ENCODE peak calls at places on chromosome 16, in four cellular contexts. M is A549, F is GM12878, D is HepG2. V is an unnamed sample.

GRCh38 chr16:50692999-50693781 is at the start of gene NOD2:
- DNase-seq in M (peak), F (no peak), D (no peak), V (peak)

GRCh38 chr16:80084614-80085013 is 456.2 kb upstream of the DYNLRB2 start:
- DNase-seq in M (peak), F (no peak), D (peak), V (no peak)

GRCh38 chr16:86882586-86883280 is 304.4 kb downstream of the FOXL1 start:
- DNase-seq in M (no peak), F (no peak), D (no peak), V (no peak)

GRCh38 chr16:59848314-59848713 is 1114.2 kb upstream of the GOT2 start:
- DNase-seq in M (no peak), F (no peak), D (no peak), V (no peak)

GRCh38 chr16:89613954-89614459 is 565 bp downstream of the DPEP1 start:
- DNase-seq in M (no peak), F (no peak), D (no peak), V (no peak)

GRCh38 chr16:73056383-73056782 is 8.5 kb upstream of the ZFHX3 start:
- DNase-seq in M (no peak), F (no peak), D (no peak), V (no peak)

GRCh38 chr16:73725147-73725546 is 571.5 kb upstream of the PSMD7 start:
- DNase-seq in M (no peak), F (no peak), D (no peak), V (no peak)

GRCh38 chr16:47927330-47927729 is 228.5 kb downstream of the ABCC12 start:
- DNase-seq in M (no peak), F (no peak), D (no peak), V (no peak)

GRCh38 chr16:79066621-79067020 is 533.9 kb downstream of the MAF start:
- DNase-seq in M (no peak), F (no peak), D (no peak), V (no peak)

GRCh38 chr16:13110124-13110796 is 208.9 kb downstream of the SHISA9 start:
- DNase-seq in M (peak), F (no peak), D (peak), V (no peak)

GRCh38 chr16:27109666-27110523 is 43.2 kb downstream of the C16orf82 start:
- DNase-seq in M (peak), F (no peak), D (peak), V (peak)

GRCh38 chr16:62190426-62190825 is 154.2 kb upstream of the CDH8 start:
- DNase-seq in M (no peak), F (no peak), D (peak), V (peak)

GRCh38 chr16:66894948-66895696 is 14.8 kb downstream of the PDP2 start:
- DNase-seq in M (peak), F (no peak), D (peak), V (peak)

GRCh38 chr16:30967795-30968194 is 10.2 kb downstream of the SETD1A start:
- DNase-seq in M (no peak), F (no peak), D (no peak), V (no peak)

GRCh38 chr16:8323153-8323552 is 267.2 kb downstream of the TMEM114 start:
- DNase-seq in M (no peak), F (no peak), D (no peak), V (no peak)

GRCh38 chr16:50711862-50712567 is 18.6 kb downstream of the NOD2 start:
- DNase-seq in M (no peak), F (no peak), D (no peak), V (peak)

GRCh38 chr16:24670623-24671454 is 58.6 kb upstream of the TNRC6A start:
- DNase-seq in M (peak), F (no peak), D (no peak), V (peak)

GRCh38 chr16:68496689-68497088 is 42.4 kb upstream of the ZFP90 start:
- DNase-seq in M (no peak), F (no peak), D (no peak), V (peak)
- TF ChIP-seq PBX3 in M (no peak), F (no peak), D (no peak), V (no peak)

GRCh38 chr16:1993731-1994131 is 4.0 kb downstream of the SYNGR3 start:
- DNase-seq in M (no peak), F (no peak), D (peak), V (no peak)
- TF ChIP-seq PBX3 in M (no peak), F (no peak), D (no peak), V (no peak)

GRCh38 chr16:22313876-22314470 is 16.8 kb downstream of the POLR3E start:
- DNase-seq in M (no peak), F (no peak), D (no peak), V (no peak)
- TF ChIP-seq PBX3 in M (no peak), F (no peak), D (no peak), V (no peak)

GRCh38 chr16:11792404-11793260 is 4.4 kb downstream of the ZC3H7A start:
- DNase-seq in M (no peak), F (no peak), D (peak), V (no peak)
- TF ChIP-seq PBX3 in M (no peak), F (no peak), D (no peak), V (no peak)

GRCh38 chr16:82061861-82062525 is 26.9 kb downstream of the HSD17B2 start:
- DNase-seq in M (peak), F (no peak), D (no peak), V (peak)

GRCh38 chr16:82059161-82059982 is 24.3 kb downstream of the HSD17B2 start:
- DNase-seq in M (no peak), F (no peak), D (no peak), V (no peak)

GRCh38 chr16:82063456-82064082 is 28.5 kb downstream of the HSD17B2 start:
- DNase-seq in M (no peak), F (no peak), D (peak), V (no peak)

GRCh38 chr16:82059983-82060421 is 24.9 kb downstream of the HSD17B2 start:
- DNase-seq in M (no peak), F (no peak), D (peak), V (no peak)

DNA sequence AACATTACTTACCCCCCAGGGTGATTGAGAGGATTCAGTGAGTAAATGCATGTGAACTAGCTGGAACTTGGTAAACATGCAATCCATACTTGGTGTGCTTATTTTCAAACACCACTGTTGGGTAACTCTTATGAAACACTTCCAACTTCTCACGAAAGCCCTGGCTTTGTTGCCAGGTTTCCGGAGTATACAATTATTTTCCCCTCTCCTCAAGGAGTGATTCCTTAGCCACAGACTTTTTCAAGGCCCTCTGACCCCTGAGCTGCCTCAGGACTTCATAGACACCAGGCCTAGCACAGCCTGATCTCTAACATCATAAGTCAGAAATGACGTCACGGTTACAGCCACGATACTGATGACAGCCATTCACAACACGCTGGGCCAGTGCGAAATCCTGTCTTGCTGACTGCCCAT is 27.6 kb downstream of the HSD17B2 start:
- DNase-seq in M (no peak), F (no peak), D (peak), V (no peak)
- TF ChIP-seq PBX3 in M (no peak), F (no peak), D (no peak), V (no peak)

GRCh38 chr16:912684-913613 is 57.8 kb downstream of the LMF1 start:
- DNase-seq in M (no peak), F (no peak), D (peak), V (no peak)
- TF ChIP-seq PBX3 in M (no peak), F (no peak), D (no peak), V (no peak)

DNA sequence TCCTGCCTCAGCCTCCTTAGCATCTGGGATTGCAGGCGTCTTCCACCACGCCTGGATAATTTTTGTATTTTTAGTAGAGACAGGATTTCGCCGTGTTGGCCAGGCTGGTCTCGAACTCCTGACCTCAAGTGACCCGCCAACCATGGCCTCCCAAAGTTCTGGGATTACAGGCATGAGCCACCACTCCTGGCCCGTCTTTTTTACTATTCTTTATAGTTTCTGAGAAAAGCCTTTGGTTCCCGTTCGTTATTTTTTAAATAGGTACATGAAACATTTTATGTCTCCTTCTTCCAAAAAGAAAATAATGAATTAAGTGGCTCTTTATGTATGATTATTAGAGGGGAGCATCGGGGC is 570 bp upstream of the BCO1 start:
- DNase-seq in M (no peak), F (no peak), D (no peak), V (no peak)
- TF ChIP-seq PBX3 in M (no peak), F (no peak), D (no peak), V (no peak)